ENCODE peak calls at places on chromosomes 5 and 9, in five cellular contexts. R is stomach, Z is GM12878, A is IMR-90, E is GM12891. F is an unnamed sample.

GRCh38 chr5:136058031-136058971 is 29.5 kb downstream of the TGFBI start:
- DNase-seq in R (peak; percentile 47), E (no peak), Z (no peak), A (peak; percentile 100), F (no peak)

GRCh38 chr9:137297060-137297664 is 4.9 kb downstream of the NRARP start:
- DNase-seq in R (no peak), Z (no peak), A (no peak), E (no peak), F (no peak)

GRCh38 chr9:128553695-128554094 is 1.3 kb downstream of the SPTAN1 start:
- DNase-seq in R (no peak), Z (no peak), A (peak; percentile 86), E (no peak), F (no peak)

GRCh38 chr9:128494108-128494742 is 10.3 kb upstream of the GLE1 start:
- DNase-seq in E (no peak), A (no peak), R (peak; percentile 42), Z (no peak), F (peak; percentile 22)

GRCh38 chr9:38388283-38389223 is 3.9 kb upstream of the ALDH1B1 start:
- DNase-seq in A (peak; percentile 63), Z (no peak), E (no peak), R (no peak), F (no peak)

GRCh38 chr5:478982-479535 is 36.1 kb downstream of the EXOC3 start:
- DNase-seq in E (no peak), R (no peak), Z (no peak), A (no peak), F (no peak)

GRCh38 chr5:138459311-138459710 is 6.0 kb upstream of the EGR1 start:
- DNase-seq in Z (no peak), A (no peak), R (peak; percentile 43), E (no peak), F (peak; percentile 93)

GRCh38 chr5:55969956-55970355 is 24.8 kb downstream of the IL6ST start:
- DNase-seq in A (peak; percentile 54), R (no peak), Z (no peak), E (no peak), F (no peak)

GRCh38 chr5:143362828-143363227 is 40.7 kb downstream of the NR3C1 start:
- DNase-seq in E (no peak), A (no peak), R (no peak), Z (no peak), F (no peak)

GRCh38 chr5:88660947-88661869 is 221.8 kb downstream of the MEF2C start:
- DNase-seq in A (peak; percentile 77), R (no peak), Z (no peak), E (peak; percentile 68), F (no peak)

GRCh38 chr9:86098793-86099694 is at the start of gene GOLM1:
- DNase-seq in A (peak; percentile 60), Z (no peak), E (peak; percentile 61), R (peak; percentile 58), F (peak; percentile 55)

GRCh38 chr9:135103001-135103446 is 15.6 kb downstream of the OLFM1 start:
- DNase-seq in Z (no peak), R (no peak), A (no peak), E (no peak), F (no peak)

GRCh38 chr5:174336479-174336878 is 291.0 kb downstream of the NSG2 start:
- DNase-seq in E (no peak), A (no peak), Z (no peak), R (no peak), F (no peak)

GRCh38 chr9:98096091-98096490 is 22.9 kb downstream of the TRIM14 start:
- DNase-seq in R (no peak), Z (no peak), A (no peak), E (no peak), F (no peak)

GRCh38 chr9:90489066-90489465 is 153.6 kb downstream of the DIRAS2 start:
- DNase-seq in E (no peak), A (no peak), R (no peak), Z (no peak), F (no peak)

GRCh38 chr5:40276426-40277102 is 403.2 kb upstream of the PTGER4 start:
- DNase-seq in R (no peak), E (no peak), A (no peak), Z (no peak), F (no peak)

GRCh38 chr5:150182774-150183173 is 7.1 kb upstream of the SLC6A7 start:
- DNase-seq in Z (no peak), R (no peak), A (no peak), E (no peak), F (peak; percentile 64)

GRCh38 chr5:3333836-3334235 is 261.8 kb upstream of the IRX1 start:
- DNase-seq in Z (no peak), A (no peak), R (no peak), E (no peak), F (no peak)

GRCh38 chr5:84287964-84288363 is 96.7 kb downstream of the EDIL3 start:
- DNase-seq in R (no peak), E (no peak), A (peak; percentile 92), Z (peak; percentile 23), F (no peak)

GRCh38 chr5:80569961-80570786 is at the start of gene ANKRD34B:
- DNase-seq in E (peak; percentile 68), A (no peak), R (no peak), Z (no peak), F (no peak)

GRCh38 chr5:103847060-103847459 is 284.5 kb upstream of the NUDT12 start:
- DNase-seq in E (no peak), Z (no peak), R (no peak), A (peak; percentile 65), F (no peak)

GRCh38 chr5:75138674-75139073 is 86.3 kb upstream of the GCNT4 start:
- DNase-seq in Z (no peak), A (no peak), R (no peak), E (no peak), F (no peak)

GRCh38 chr5:157735991-157736390 is 4.8 kb downstream of the THG1L start:
- DNase-seq in Z (no peak), R (no peak), A (no peak), E (no peak), F (no peak)

GRCh38 chr5:6763191-6763590 is 50.0 kb downstream of the TENT4A start:
- DNase-seq in E (no peak), Z (no peak), R (no peak), A (no peak), F (no peak)

GRCh38 chr9:90078988-90079457 is 474.2 kb downstream of the GADD45G start:
- DNase-seq in Z (peak; percentile 17), E (no peak), R (no peak), A (no peak), F (no peak)

GRCh38 chr5:168822745-168823281 is 243.6 kb upstream of the PANK3 start:
- DNase-seq in A (peak; percentile 1), E (no peak), Z (peak; percentile 4), R (no peak), F (no peak)

GRCh38 chr9:10045598-10045997 is 567.2 kb downstream of the PTPRD start:
- DNase-seq in R (no peak), E (no peak), A (peak; percentile 24), Z (no peak), F (no peak)

GRCh38 chr9:134225186-134225585 is 60.8 kb upstream of the RNU6ATAC start:
- DNase-seq in Z (no peak), R (no peak), E (no peak), A (no peak), F (no peak)

GRCh38 chr5:143352691-143353090 is 50.8 kb downstream of the NR3C1 start:
- DNase-seq in Z (no peak), A (no peak), E (no peak), R (no peak), F (no peak)

DNA sequence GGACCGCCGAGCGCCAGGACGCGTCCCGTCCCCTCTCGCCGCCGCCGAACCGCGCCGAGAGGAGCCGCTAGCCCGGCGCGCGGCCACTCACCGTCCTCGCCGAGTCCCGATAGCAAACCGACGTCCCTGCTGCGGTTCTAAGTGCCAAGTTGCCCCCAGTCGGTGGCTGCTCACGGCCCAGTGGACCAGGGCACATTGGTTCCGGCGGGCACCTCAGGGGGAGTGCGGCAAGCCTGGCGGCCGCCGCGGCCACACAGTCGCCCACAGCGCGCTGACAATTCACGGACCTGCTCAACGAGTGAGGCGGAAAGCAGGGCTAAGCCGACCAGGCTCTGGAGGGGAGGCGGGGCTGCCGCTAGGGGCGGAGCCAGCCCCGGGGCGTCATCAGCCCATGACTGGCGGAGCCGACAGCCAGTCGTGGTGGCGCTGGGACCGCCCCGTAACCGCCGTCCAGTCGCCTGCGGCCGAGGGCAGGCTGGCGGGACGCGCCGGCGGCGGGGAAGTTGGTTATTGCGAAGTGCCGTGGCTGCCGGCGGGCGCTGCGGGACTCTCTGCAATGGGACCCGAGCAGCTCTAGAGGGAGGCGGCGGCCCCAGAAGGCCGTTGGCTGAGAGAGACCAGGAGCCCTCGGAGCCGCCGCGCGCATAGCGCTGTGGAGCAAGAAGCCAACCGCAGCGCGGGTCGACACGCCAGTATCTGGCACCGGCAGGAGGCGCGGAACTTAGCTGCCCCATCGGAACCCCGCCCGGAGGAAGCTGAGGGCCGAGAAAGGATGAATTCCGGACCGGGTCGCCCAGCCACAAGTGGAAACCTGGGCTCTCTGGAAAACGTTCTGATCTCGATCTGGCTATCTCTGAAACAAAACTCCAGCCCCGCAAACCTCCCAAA is at the start of gene MARCHF3:
- DNase-seq in E (peak; percentile 95), A (peak; percentile 96), Z (peak; percentile 87), R (peak; percentile 96), F (peak; percentile 98)
- TF ChIP-seq POLR2A in E (peak; percentile 86), A (peak; percentile 95), Z (peak; percentile 95), R (peak; percentile 86), F (peak; percentile 97)

GRCh38 chr5:36740259-36740898 is 134.0 kb downstream of the SLC1A3 start:
- DNase-seq in E (no peak), A (peak; percentile 71), Z (no peak), R (peak; percentile 43), F (no peak)
- TF ChIP-seq POLR2A in E (no peak), A (no peak), Z (no peak), R (no peak), F (no peak)

DNA sequence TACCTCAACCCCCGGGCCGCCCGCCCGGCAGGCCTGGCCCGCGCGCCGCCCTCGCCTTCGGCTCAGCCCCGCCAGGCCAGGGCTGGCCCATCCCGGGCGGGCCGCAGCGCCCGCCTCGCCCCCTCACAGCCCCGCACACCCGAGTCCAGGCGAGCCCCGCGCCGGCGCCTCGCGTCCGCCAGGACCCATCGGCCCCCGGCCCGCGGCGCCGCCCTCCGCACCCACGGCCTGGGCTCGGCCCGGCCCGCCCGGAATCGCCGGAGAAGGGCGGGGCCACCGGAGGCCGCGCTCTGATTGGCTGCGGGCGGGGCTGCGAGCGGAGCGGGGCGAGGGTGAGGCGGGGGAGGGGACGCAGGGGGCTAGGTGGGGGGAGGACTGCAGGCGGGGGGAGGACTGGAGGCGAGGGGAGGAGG is 304 bp upstream of the UBTD2 start:
- DNase-seq in R (peak; percentile 83), A (peak; percentile 74), E (peak; percentile 92), Z (no peak), F (peak; percentile 91)
- TF ChIP-seq POLR2A in R (no peak), A (peak; percentile 62), E (peak; percentile 30), Z (peak; percentile 76), F (no peak)

DNA sequence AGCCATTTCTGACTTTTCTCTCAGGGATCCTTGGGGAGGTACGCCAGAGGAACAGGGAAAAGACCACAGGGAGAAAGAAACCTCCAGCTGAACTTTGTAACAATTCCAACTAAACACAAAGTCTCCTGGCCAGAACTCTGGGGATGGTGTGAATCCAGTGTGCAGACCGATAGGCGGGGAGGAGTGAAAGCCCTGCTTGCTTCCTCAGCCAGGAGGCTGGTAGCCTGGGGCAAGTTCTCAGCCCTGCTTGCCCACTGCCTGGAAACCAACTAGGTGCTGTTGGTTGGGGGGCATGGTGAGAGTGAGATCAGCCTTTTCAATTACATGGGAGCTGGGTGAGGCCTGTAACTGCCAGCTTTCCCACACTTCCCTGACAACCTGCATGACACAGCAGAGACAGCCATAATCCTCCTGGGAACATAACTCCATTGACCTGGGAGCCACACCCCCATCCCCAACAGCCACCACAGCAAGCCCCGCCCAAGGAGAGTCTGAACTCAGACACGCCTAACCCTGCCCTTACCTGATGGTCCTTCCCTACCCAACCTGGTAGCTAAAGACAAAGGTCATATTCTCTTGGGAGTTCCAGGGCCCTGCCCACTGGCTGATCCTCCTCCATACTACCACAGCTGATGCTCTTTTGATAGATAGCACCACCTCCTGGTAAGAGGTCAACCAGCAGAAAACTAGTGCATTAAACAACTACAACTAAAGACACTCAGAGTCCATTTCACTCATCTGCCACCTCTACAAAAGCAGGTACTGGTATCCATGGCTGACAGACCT is 100.1 kb upstream of the TNFAIP8 start:
- DNase-seq in A (peak; percentile 5), E (no peak), R (no peak), Z (no peak), F (peak; percentile 90)
- TF ChIP-seq POLR2A in A (no peak), E (no peak), R (no peak), Z (no peak), F (no peak)

F was measured in Peyer's patch.